ENCODE peak calls at places on chromosomes 7 and 10, in four cellular contexts. C is C1 segment of cervical spinal cord, O is foreskin keratinocyte, V is AG08396. A is an unnamed sample.

GRCh38 chr10:28463676-28464395 is 69.1 kb upstream of the WAC start:
- DNase-seq in V (no peak), O (no peak), C (peak), A (no peak)

GRCh38 chr7:124723012-124723411 is 42.6 kb downstream of the GPR37 start:
- DNase-seq in V (peak), C (no peak), O (peak), A (no peak)

GRCh38 chr7:129262333-129262732 is 37.5 kb downstream of the AHCYL2 start:
- DNase-seq in V (no peak), C (no peak), O (no peak), A (no peak)

GRCh38 chr7:81446212-81446611 is 323.6 kb downstream of the HGF start:
- DNase-seq in O (no peak), C (no peak), V (no peak), A (no peak)

GRCh38 chr10:75040576-75040975 is 70.9 kb upstream of the SAMD8 start:
- DNase-seq in V (no peak), O (no peak), C (no peak), A (no peak)

GRCh38 chr10:131117011-131117410 is 194.5 kb downstream of the TCERG1L start:
- DNase-seq in V (no peak), C (no peak), O (no peak), A (no peak)

GRCh38 chr10:130053561-130053960 is 57.1 kb downstream of the C10orf143 start:
- DNase-seq in O (no peak), V (no peak), C (no peak), A (no peak)

GRCh38 chr10:31028076-31028475 is 3.6 kb downstream of the ZNF438 start:
- DNase-seq in O (peak), V (no peak), C (no peak), A (no peak)

GRCh38 chr7:130070900-130071622 is 727 bp downstream of the KLHDC10 start:
- DNase-seq in V (no peak), O (no peak), C (no peak), A (no peak)

GRCh38 chr7:50657341-50657873 is 92.2 kb upstream of the DDC start:
- DNase-seq in O (no peak), V (peak), C (no peak), A (no peak)

GRCh38 chr10:14380746-14381145 is 50.0 kb upstream of the FRMD4A start:
- DNase-seq in C (no peak), V (no peak), O (no peak), A (no peak)

GRCh38 chr7:12629816-12630614 is 57.4 kb upstream of the ARL4A start:
- DNase-seq in C (no peak), V (no peak), O (no peak), A (no peak)

GRCh38 chr10:113620486-113620885 is 43.4 kb downstream of the NRAP start:
- DNase-seq in C (no peak), V (no peak), O (no peak), A (no peak)

GRCh38 chr10:81872206-81872605 is 2.8 kb upstream of the NRG3 start:
- DNase-seq in C (no peak), O (no peak), V (no peak), A (no peak)

GRCh38 chr7:108037748-108038147 is 34.8 kb upstream of the LAMB1 start:
- DNase-seq in O (no peak), C (no peak), V (no peak), A (no peak)

GRCh38 chr10:129951251-129951808 is 12.7 kb downstream of the EBF3 start:
- DNase-seq in C (no peak), O (no peak), V (no peak), A (no peak)

GRCh38 chr7:132138817-132139216 is 437.5 kb downstream of the PLXNA4 start:
- DNase-seq in O (peak), C (no peak), V (no peak), A (no peak)

GRCh38 chr10:112815238-112816032 is 134.6 kb upstream of the TCF7L2 start:
- DNase-seq in C (no peak), V (peak), O (no peak), A (no peak)

GRCh38 chr10:17910144-17910789 is 41.5 kb upstream of the SLC39A12 start:
- DNase-seq in C (no peak), V (peak), O (peak), A (no peak)

GRCh38 chr10:73248259-73248724 is 1.2 kb upstream of the DNAJC9 start:
- DNase-seq in O (no peak), C (no peak), V (no peak), A (no peak)

GRCh38 chr10:30818854-30819253 is 189.3 kb upstream of the LYZL2 start:
- DNase-seq in C (no peak), O (no peak), V (peak), A (no peak)

GRCh38 chr10:126689461-126689994 is 19.0 kb upstream of the C10orf90 start:
- DNase-seq in O (no peak), V (no peak), C (no peak), A (no peak)

GRCh38 chr7:27133409-27134157 is 3.0 kb upstream of the HOXA4 start:
- DNase-seq in V (no peak), O (no peak), C (no peak), A (no peak)

GRCh38 chr10:9869777-9870176 is 1147.9 kb upstream of the CELF2 start:
- DNase-seq in O (no peak), C (no peak), V (no peak), A (no peak)

GRCh38 chr7:5349437-5350173 is 66.9 kb downstream of the SLC29A4 start:
- DNase-seq in V (no peak), C (no peak), O (no peak), A (no peak)

GRCh38 chr10:49187950-49188761 is at the start of gene TMEM273:
- DNase-seq in V (no peak), C (peak), O (no peak), A (peak)

GRCh38 chr10:17872191-17873091 is 63.3 kb downstream of the MRC1 start:
- DNase-seq in C (no peak), O (no peak), V (peak), A (no peak)

GRCh38 chr10:24394479-24395190 is 185.7 kb downstream of the KIAA1217 start:
- DNase-seq in V (no peak), O (no peak), C (no peak), A (no peak)

GRCh38 chr7:122383934-122384333 is 79.4 kb upstream of the FEZF1 start:
- DNase-seq in V (no peak), O (no peak), C (no peak), A (no peak)

GRCh38 chr10:2897619-2898508 is 169.5 kb upstream of the PFKP start:
- DNase-seq in O (no peak), V (no peak), C (no peak), A (no peak)

GRCh38 chr10:125060486-125060850 is 99.9 kb downstream of the CTBP2 start:
- DNase-seq in C (no peak), V (no peak), O (no peak), A (no peak)

GRCh38 chr10:670990-671389 is 18.5 kb downstream of the DIP2C start:
- DNase-seq in C (no peak), O (no peak), V (no peak), A (no peak)

GRCh38 chr10:7561216-7561893 is 105.4 kb downstream of the ITIH5 start:
- DNase-seq in O (no peak), V (no peak), C (peak), A (no peak)

GRCh38 chr10:80945267-80945880 is 407.7 kb downstream of the SH2D4B start:
- DNase-seq in C (no peak), V (no peak), O (no peak), A (no peak)

GRCh38 chr10:121734517-121735137 is 136.4 kb upstream of the FGFR2 start:
- DNase-seq in O (no peak), C (no peak), V (peak), A (no peak)

GRCh38 chr10:7891634-7892033 is 73.3 kb downstream of the TAF3 start:
- DNase-seq in C (no peak), V (no peak), O (no peak), A (no peak)

GRCh38 chr7:88184848-88185304 is 35.0 kb downstream of the SRI start:
- DNase-seq in C (no peak), V (no peak), O (peak), A (no peak)

GRCh38 chr7:95905165-95905564 is 132.8 kb downstream of the DYNC1I1 start:
- DNase-seq in V (no peak), C (no peak), O (no peak), A (no peak)

GRCh38 chr10:76190871-76191270 is 759.4 kb downstream of the LRMDA start:
- DNase-seq in C (no peak), V (no peak), O (no peak), A (no peak)

A was measured in caudate nucleus.